ENCODE peak calls at places on chromosomes 11 and 22, in nine cellular contexts. W is stimulated activated CD4-positive, alpha-beta T cell treated with anti-CD3 and anti-CD28 coated beads, Interleukin-1b, Interleukin-23, amount 100 ng/mL, for 4 hours; K is RPMI7951; E is naive thymus-derived CD8-positive, alpha-beta T cell; M is HEK293T; Q is activated CD4-positive, CD25-positive, alpha-beta regulatory T cell; S is substantia nigra; X is HT1080; P is tibial nerve. U is an unnamed sample.

GRCh38 chr11:128451651-128452470 is 135.5 kb downstream of the ETS1 start:
- DNase-seq in M (no peak), S (peak; percentile 81), P (peak; percentile 47), K (peak; percentile 58), W (no peak), Q (no peak), E (no peak), X (no peak), U (peak; percentile 83)

GRCh38 chr22:44572414-44573207 is 74.6 kb upstream of the RTL6 start:
- DNase-seq in S (no peak), Q (no peak), X (no peak), M (no peak), E (no peak), P (no peak), W (no peak), K (no peak), U (no peak)

GRCh38 chr22:47918276-47918928 is 1156.0 kb downstream of the TBC1D22A start:
- DNase-seq in E (no peak), S (no peak), P (no peak), Q (no peak), W (no peak), X (no peak), M (no peak), K (no peak), U (peak; percentile 1)

GRCh38 chr11:111565111-111565720 is 24.7 kb downstream of the LAYN start:
- DNase-seq in K (peak; percentile 66), M (peak; percentile 71), P (peak; percentile 83), Q (peak; percentile 14), X (peak; percentile 73), W (peak; percentile 62), E (peak; percentile 23), S (peak; percentile 29), U (peak; percentile 80)

GRCh38 chr11:118002541-118003019 is 16.4 kb downstream of the IL10RA start:
- DNase-seq in P (no peak), S (no peak), K (peak; percentile 11), Q (no peak), E (no peak), W (peak; percentile 39), M (no peak), X (no peak), U (no peak)

GRCh38 chr11:1573077-1573846 is 1.2 kb upstream of the DUSP8 start:
- DNase-seq in X (no peak), Q (no peak), P (no peak), K (no peak), W (no peak), E (no peak), S (no peak), M (no peak), U (no peak)

GRCh38 chr11:94768602-94769511 is 701 bp downstream of the AMOTL1 start:
- DNase-seq in W (no peak), Q (no peak), M (no peak), E (no peak), S (no peak), K (peak; percentile 47), X (peak; percentile 42), P (peak; percentile 18), U (no peak)

GRCh38 chr11:118536726-118537125 is 5.7 kb downstream of the TMEM25 start:
- DNase-seq in P (no peak), M (no peak), K (no peak), Q (no peak), E (no peak), X (no peak), S (no peak), W (no peak), U (no peak)

U was measured in pons.